ENCODE peak calls at places on chromosome 9, in four cellular contexts. One of them, this sample, is unnamed.

GRCh38 chr9:73049280-73049679 is 96.4 kb upstream of the ALDH1A1 start:
- DNase-seq in SK-N-SH: no peak
- DNase-seq in HepG2: no peak
- DNase-seq in K562: no peak
- DNase-seq in this sample: no peak

GRCh38 chr9:94760646-94761045 is 34.1 kb downstream of the AOPEP start:
- DNase-seq in SK-N-SH: no peak
- DNase-seq in HepG2: no peak
- DNase-seq in K562: no peak
- DNase-seq in this sample: no peak

GRCh38 chr9:129306318-129306973 is 128.4 kb upstream of the IER5L start:
- DNase-seq in SK-N-SH: no peak
- DNase-seq in HepG2: no peak
- DNase-seq in K562: no peak
- DNase-seq in this sample: no peak

GRCh38 chr9:438066-438465 is 223.4 kb downstream of the DOCK8 start:
- DNase-seq in SK-N-SH: no peak
- DNase-seq in HepG2: no peak
- DNase-seq in K562: no peak
- DNase-seq in this sample: no peak

GRCh38 chr9:86035827-86036440 is 63.4 kb downstream of the GOLM1 start:
- DNase-seq in SK-N-SH: no peak
- DNase-seq in HepG2: no peak
- DNase-seq in K562: no peak
- DNase-seq in this sample: no peak

GRCh38 chr9:103319979-103320378 is 324.8 kb downstream of the CYLC2 start:
- DNase-seq in SK-N-SH: peak; percentile 10
- DNase-seq in HepG2: no peak
- DNase-seq in K562: no peak
- DNase-seq in this sample: peak; percentile 3

GRCh38 chr9:99905833-99906402 is 536 bp upstream of the STX17 start:
- DNase-seq in SK-N-SH: peak; percentile 3
- DNase-seq in HepG2: no peak
- DNase-seq in K562: no peak
- DNase-seq in this sample: peak; percentile 84

GRCh38 chr9:103444157-103444556 is 449.0 kb downstream of the CYLC2 start:
- DNase-seq in SK-N-SH: no peak
- DNase-seq in HepG2: no peak
- DNase-seq in K562: no peak
- DNase-seq in this sample: no peak

GRCh38 chr9:128149951-128150593 is 819 bp downstream of the LCN2 start:
- DNase-seq in SK-N-SH: no peak
- DNase-seq in HepG2: no peak
- DNase-seq in K562: peak; percentile 43
- DNase-seq in this sample: no peak

GRCh38 chr9:32783168-32783891 is at the start of gene TMEM215:
- DNase-seq in SK-N-SH: peak; percentile 88
- DNase-seq in HepG2: no peak
- DNase-seq in K562: no peak
- DNase-seq in this sample: no peak

GRCh38 chr9:90343360-90343759 is 299.3 kb downstream of the DIRAS2 start:
- DNase-seq in SK-N-SH: no peak
- DNase-seq in HepG2: no peak
- DNase-seq in K562: no peak
- DNase-seq in this sample: peak; percentile 24

GRCh38 chr9:81636280-81636653 is 53.1 kb downstream of the TLE1 start:
- DNase-seq in SK-N-SH: no peak
- DNase-seq in HepG2: no peak
- DNase-seq in K562: no peak
- DNase-seq in this sample: no peak

GRCh38 chr9:4152876-4153275 is 147.0 kb downstream of the GLIS3 start:
- DNase-seq in SK-N-SH: no peak
- DNase-seq in HepG2: no peak
- DNase-seq in K562: no peak
- DNase-seq in this sample: peak; percentile 31

GRCh38 chr9:33229359-33230120 is 10.4 kb upstream of the SPINK4 start:
- DNase-seq in SK-N-SH: no peak
- DNase-seq in HepG2: peak; percentile 78
- DNase-seq in K562: no peak
- DNase-seq in this sample: peak; percentile 21

GRCh38 chr9:135931349-135931820 is 24.0 kb upstream of the CAMSAP1 start:
- DNase-seq in SK-N-SH: no peak
- DNase-seq in HepG2: no peak
- DNase-seq in K562: no peak
- DNase-seq in this sample: no peak

GRCh38 chr9:134585021-134585561 is 56.5 kb upstream of the COL5A1 start:
- DNase-seq in SK-N-SH: no peak
- DNase-seq in HepG2: no peak
- DNase-seq in K562: no peak
- DNase-seq in this sample: no peak

GRCh38 chr9:87372401-87372851 is 125.2 kb upstream of the DAPK1 start:
- DNase-seq in SK-N-SH: no peak
- DNase-seq in HepG2: peak; percentile 19
- DNase-seq in K562: no peak
- DNase-seq in this sample: no peak

GRCh38 chr9:122402403-122403268 is 31.8 kb downstream of the PTGS1 start:
- DNase-seq in SK-N-SH: no peak
- DNase-seq in HepG2: peak; percentile 27
- DNase-seq in K562: peak; percentile 50
- DNase-seq in this sample: no peak

GRCh38 chr9:130112244-130113151 is 58.8 kb downstream of the GPR107 start:
- DNase-seq in SK-N-SH: no peak
- DNase-seq in HepG2: no peak
- DNase-seq in K562: peak; percentile 38
- DNase-seq in this sample: no peak

DNA sequence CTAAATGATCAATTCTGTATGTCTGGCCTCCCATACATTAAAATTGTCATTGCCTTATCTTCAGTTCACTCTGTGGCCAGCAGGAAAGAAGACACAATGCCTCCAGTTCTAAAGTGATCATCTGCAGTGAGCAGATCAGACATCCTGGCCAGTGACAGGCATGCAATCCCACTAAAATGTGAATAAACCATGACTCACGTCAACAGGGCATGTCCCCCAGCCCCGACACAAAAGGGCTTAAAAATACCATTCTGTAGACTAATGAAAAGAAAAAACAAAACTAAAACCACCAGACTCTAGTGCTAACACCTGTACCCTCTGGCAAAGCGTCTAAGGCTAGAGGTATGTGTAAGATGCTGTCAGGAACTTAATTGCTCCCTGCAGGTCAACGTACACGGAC is 38.5 kb downstream of the DDX31 start:
- DNase-seq in SK-N-SH: no peak
- DNase-seq in HepG2: no peak
- DNase-seq in K562: no peak
- DNase-seq in this sample: no peak
- TF ChIP-seq JUND in SK-N-SH: no peak
- TF ChIP-seq JUND in HepG2: no peak
- TF ChIP-seq JUND in K562: no peak
- TF ChIP-seq JUND in this sample: no peak

GRCh38 chr9:92345582-92345981 is 19.8 kb downstream of the CENPP start:
- DNase-seq in SK-N-SH: no peak
- DNase-seq in HepG2: no peak
- DNase-seq in K562: no peak
- DNase-seq in this sample: no peak

GRCh38 chr9:92341578-92341977 is 15.8 kb downstream of the CENPP start:
- DNase-seq in SK-N-SH: peak; percentile 76
- DNase-seq in HepG2: no peak
- DNase-seq in K562: no peak
- DNase-seq in this sample: no peak

DNA sequence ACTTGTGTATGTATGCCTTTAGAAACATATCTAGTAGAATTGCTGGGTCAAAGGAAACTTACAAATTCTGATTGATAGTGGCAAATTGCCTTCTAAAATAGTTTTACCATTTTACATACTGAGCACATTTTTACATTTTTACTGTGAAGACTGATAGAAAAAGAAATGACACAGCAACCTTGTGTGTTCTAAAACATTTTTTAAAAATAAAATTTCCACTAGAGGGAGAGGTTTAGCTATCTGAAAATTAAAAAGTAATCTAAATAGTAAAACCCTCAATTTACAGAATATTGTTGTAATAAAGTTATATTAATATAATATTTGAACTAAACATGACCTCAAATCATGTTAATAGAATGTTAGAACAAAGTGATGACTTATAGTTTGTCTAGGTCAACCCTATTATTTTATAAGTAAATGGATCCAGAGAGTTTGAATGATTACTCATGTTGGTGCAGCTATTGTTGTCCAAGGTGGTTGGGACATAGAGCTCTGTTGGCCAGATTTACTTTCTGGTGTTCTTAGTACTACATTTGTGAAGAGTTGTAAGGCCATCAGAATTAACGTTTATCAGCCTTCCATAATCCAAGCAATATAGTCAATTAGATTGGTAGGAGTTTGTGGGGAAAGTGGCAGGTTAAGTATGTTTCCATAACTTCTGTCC is 17.2 kb downstream of the CENPP start:
- DNase-seq in SK-N-SH: no peak
- DNase-seq in HepG2: no peak
- DNase-seq in K562: no peak
- DNase-seq in this sample: no peak
- TF ChIP-seq JUND in SK-N-SH: no peak
- TF ChIP-seq JUND in HepG2: no peak
- TF ChIP-seq JUND in K562: no peak
- TF ChIP-seq JUND in this sample: no peak

GRCh38 chr9:105405514-105406131 is 42.2 kb upstream of the FSD1L start:
- DNase-seq in SK-N-SH: no peak
- DNase-seq in HepG2: no peak
- DNase-seq in K562: no peak
- DNase-seq in this sample: peak; percentile 18
- TF ChIP-seq JUND in SK-N-SH: no peak
- TF ChIP-seq JUND in HepG2: no peak
- TF ChIP-seq JUND in K562: no peak
- TF ChIP-seq JUND in this sample: no peak

GRCh38 chr9:8869812-8870211 is 1070.2 kb upstream of the DMAC1 start:
- DNase-seq in SK-N-SH: no peak
- DNase-seq in HepG2: no peak
- DNase-seq in K562: no peak
- DNase-seq in this sample: no peak
- TF ChIP-seq JUND in SK-N-SH: no peak
- TF ChIP-seq JUND in HepG2: no peak
- TF ChIP-seq JUND in K562: no peak
- TF ChIP-seq JUND in this sample: no peak

DNA sequence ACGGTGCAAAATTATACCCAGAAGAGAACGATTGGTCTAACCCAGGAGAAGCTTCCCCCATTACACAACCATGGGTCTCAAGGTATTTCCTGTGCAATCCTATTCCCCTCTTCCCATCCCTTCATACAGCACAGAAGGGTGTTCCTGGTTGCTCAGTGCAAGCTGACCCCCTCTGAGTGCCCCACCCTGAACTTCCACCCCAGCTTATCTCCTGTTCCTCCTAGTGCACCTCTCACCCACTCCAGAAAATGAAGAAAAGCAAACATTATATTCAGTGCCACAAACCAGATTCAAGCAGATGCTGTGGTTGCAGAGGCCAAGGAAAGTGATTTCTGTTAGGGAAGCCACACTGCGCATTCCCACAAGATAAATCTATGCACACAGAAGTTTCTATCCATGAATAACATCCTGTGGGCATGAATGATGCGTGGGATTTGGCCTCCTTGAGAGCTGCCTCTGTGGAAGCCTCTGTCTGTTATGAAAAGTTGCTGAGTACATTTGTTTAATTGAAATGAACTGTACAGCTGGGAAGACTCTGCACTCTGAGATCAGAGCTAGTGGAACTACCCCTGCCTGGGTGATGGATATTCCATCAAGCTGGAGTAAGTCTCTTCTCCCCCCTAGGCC is 2.2 kb upstream of the OR2S2 start:
- DNase-seq in SK-N-SH: no peak
- DNase-seq in HepG2: no peak
- DNase-seq in K562: no peak
- DNase-seq in this sample: no peak
- TF ChIP-seq JUND in SK-N-SH: no peak
- TF ChIP-seq JUND in HepG2: no peak
- TF ChIP-seq JUND in K562: no peak
- TF ChIP-seq JUND in this sample: no peak

GRCh38 chr9:34675048-34675714 is 12.7 kb upstream of the CCL27 start:
- DNase-seq in SK-N-SH: peak; percentile 84
- DNase-seq in HepG2: peak; percentile 80
- DNase-seq in K562: peak; percentile 79
- DNase-seq in this sample: peak; percentile 31
- TF ChIP-seq JUND in SK-N-SH: no peak
- TF ChIP-seq JUND in HepG2: no peak
- TF ChIP-seq JUND in K562: no peak
- TF ChIP-seq JUND in this sample: no peak

GRCh38 chr9:14627513-14627912 is 65.7 kb downstream of the ZDHHC21 start:
- DNase-seq in SK-N-SH: peak; percentile 6
- DNase-seq in HepG2: no peak
- DNase-seq in K562: no peak
- DNase-seq in this sample: no peak
- TF ChIP-seq JUND in SK-N-SH: no peak
- TF ChIP-seq JUND in HepG2: no peak
- TF ChIP-seq JUND in K562: no peak
- TF ChIP-seq JUND in this sample: no peak

GRCh38 chr9:10371824-10372223 is 241.0 kb downstream of the PTPRD start:
- DNase-seq in SK-N-SH: no peak
- DNase-seq in HepG2: no peak
- DNase-seq in K562: no peak
- DNase-seq in this sample: no peak

DNA sequence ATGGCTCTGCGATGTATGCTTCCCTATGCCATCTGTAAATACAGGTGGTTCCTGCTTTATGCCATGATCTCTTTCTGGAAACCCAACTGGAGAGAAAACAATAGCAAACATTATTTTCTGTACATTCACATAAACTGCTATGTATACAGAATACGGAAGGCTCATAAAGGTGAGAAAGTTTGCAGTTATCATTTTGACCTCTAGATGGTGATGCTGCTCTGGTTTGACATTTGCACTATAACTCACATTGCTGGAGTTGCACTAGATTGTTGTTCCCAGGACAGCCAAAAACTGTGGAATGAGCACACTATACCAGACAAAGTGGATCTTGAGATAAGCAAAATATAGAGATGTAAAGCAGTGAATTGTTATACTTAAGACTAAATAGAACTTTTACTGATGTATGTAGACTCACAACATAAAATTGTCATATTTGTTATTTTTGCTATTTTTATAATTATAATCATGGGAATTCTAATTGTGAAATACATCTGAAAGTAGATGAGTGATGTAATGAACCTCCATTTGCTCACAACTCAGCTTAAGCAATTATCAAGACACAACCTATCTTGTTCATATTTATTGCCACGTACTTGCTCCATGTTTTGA is 246.5 kb downstream of the PTPRD start:
- DNase-seq in SK-N-SH: peak; percentile 12
- DNase-seq in HepG2: peak; percentile 32
- DNase-seq in K562: no peak
- DNase-seq in this sample: peak; percentile 62
- TF ChIP-seq JUND in SK-N-SH: no peak
- TF ChIP-seq JUND in HepG2: no peak
- TF ChIP-seq JUND in K562: no peak
- TF ChIP-seq JUND in this sample: no peak

This sample was measured in T47D.